ENCODE peak calls at places on chromosomes 7 and 10, in six cellular contexts. One of them, this sample, is unnamed.

GRCh38 chr7:129530881-129531391 is 28.6 kb downstream of the SMKR1 start:
- DNase-seq in OCI-LY7: no peak
- DNase-seq in nucleus accumbens: no peak
- DNase-seq in T-helper 9 cell: no peak
- DNase-seq in PC-9: peak
- DNase-seq in EH: peak
- DNase-seq in this sample: no peak

GRCh38 chr10:114172776-114173555 is 1.0 kb downstream of the CCDC186 start:
- DNase-seq in T-helper 9 cell: no peak
- DNase-seq in OCI-LY7: no peak
- DNase-seq in PC-9: no peak
- DNase-seq in EH: peak
- DNase-seq in nucleus accumbens: no peak
- DNase-seq in this sample: no peak

GRCh38 chr10:75718996-75719395 is 287.6 kb downstream of the LRMDA start:
- DNase-seq in PC-9: no peak
- DNase-seq in EH: no peak
- DNase-seq in T-helper 9 cell: no peak
- DNase-seq in OCI-LY7: no peak
- DNase-seq in nucleus accumbens: no peak
- DNase-seq in this sample: no peak

GRCh38 chr10:3668276-3668960 is 116.6 kb downstream of the KLF6 start:
- DNase-seq in nucleus accumbens: no peak
- DNase-seq in PC-9: peak
- DNase-seq in EH: peak
- DNase-seq in OCI-LY7: peak
- DNase-seq in T-helper 9 cell: peak
- DNase-seq in this sample: peak

GRCh38 chr10:130550952-130551674 is 414.9 kb downstream of the GLRX3 start:
- DNase-seq in OCI-LY7: no peak
- DNase-seq in T-helper 9 cell: no peak
- DNase-seq in PC-9: no peak
- DNase-seq in nucleus accumbens: no peak
- DNase-seq in EH: no peak
- DNase-seq in this sample: no peak

GRCh38 chr7:127347567-127348246 is 44.8 kb downstream of the ZNF800 start:
- DNase-seq in OCI-LY7: no peak
- DNase-seq in nucleus accumbens: peak
- DNase-seq in PC-9: peak
- DNase-seq in EH: peak
- DNase-seq in T-helper 9 cell: peak
- DNase-seq in this sample: peak

GRCh38 chr10:46291817-46292572 is 5.2 kb downstream of the ANTXRL start:
- DNase-seq in nucleus accumbens: no peak
- DNase-seq in EH: no peak
- DNase-seq in PC-9: no peak
- DNase-seq in T-helper 9 cell: no peak
- DNase-seq in OCI-LY7: no peak
- DNase-seq in this sample: no peak

GRCh38 chr10:35784751-35785150 is 142.7 kb upstream of the FZD8 start:
- DNase-seq in T-helper 9 cell: no peak
- DNase-seq in EH: no peak
- DNase-seq in PC-9: no peak
- DNase-seq in nucleus accumbens: no peak
- DNase-seq in OCI-LY7: no peak
- DNase-seq in this sample: no peak

GRCh38 chr7:115941703-115942268 is 88.8 kb downstream of the TFEC start:
- DNase-seq in T-helper 9 cell: no peak
- DNase-seq in PC-9: no peak
- DNase-seq in nucleus accumbens: no peak
- DNase-seq in OCI-LY7: no peak
- DNase-seq in EH: peak
- DNase-seq in this sample: no peak

GRCh38 chr7:123218866-123219265 is 19.1 kb upstream of the SLC13A1 start:
- DNase-seq in EH: no peak
- DNase-seq in T-helper 9 cell: no peak
- DNase-seq in nucleus accumbens: no peak
- DNase-seq in PC-9: no peak
- DNase-seq in OCI-LY7: no peak
- DNase-seq in this sample: no peak

This sample was measured in effector CD8-positive, alpha-beta T cell.